ENCODE peak calls at places on chromosomes 12 and 14, in six cellular contexts. D, A, F, E, W and R are unnamed samples.
A peak's percentile ranks its signal among the peaks of the same experiment; 100 is the strongest.

GRCh38 chr12:74337951-74338350 is 199.7 kb upstream of the ATXN7L3B start:
- DNase-seq in D (no peak), A (peak; percentile 5), F (no peak), E (peak; percentile 76), W (no peak), R (no peak)

GRCh38 chr12:121278450-121279375 is 17.8 kb downstream of the CAMKK2 start:
- DNase-seq in D (no peak), A (peak; percentile 96), F (no peak), E (no peak), W (no peak), R (peak; percentile 80)

GRCh38 chr12:81300454-81300853 is 222.6 kb downstream of the ACSS3 start:
- DNase-seq in D (no peak), A (peak; percentile 1), F (no peak), E (no peak), W (no peak), R (no peak)

GRCh38 chr12:1174659-1175058 is 183.6 kb downstream of the ERC1 start:
- DNase-seq in D (no peak), A (no peak), F (no peak), E (no peak), W (no peak), R (no peak)

GRCh38 chr12:77189463-77189862 is 124.1 kb upstream of the E2F7 start:
- DNase-seq in D (no peak), A (peak; percentile 87), F (no peak), E (no peak), W (no peak), R (no peak)

GRCh38 chr14:90384543-90384911 is 12.3 kb upstream of the CALM1 start:
- DNase-seq in D (no peak), A (peak; percentile 70), F (peak; percentile 45), E (no peak), W (no peak), R (no peak)

GRCh38 chr14:21121106-21121505 is 20.2 kb downstream of the TMEM253 start:
- DNase-seq in D (no peak), A (no peak), F (no peak), E (no peak), W (no peak), R (no peak)

GRCh38 chr14:32576088-32576795 is 247.1 kb downstream of the AKAP6 start:
- DNase-seq in D (peak; percentile 23), A (peak; percentile 83), F (peak; percentile 42), E (peak; percentile 42), W (peak; percentile 48), R (no peak)

GRCh38 chr14:103847954-103848719 is 762 bp upstream of the PPP1R13B start:
- DNase-seq in D (no peak), A (peak; percentile 46), F (no peak), E (no peak), W (peak; percentile 15), R (peak; percentile 87)

GRCh38 chr14:54686871-54687749 is 120.2 kb downstream of the SAMD4A start:
- DNase-seq in D (no peak), A (peak; percentile 67), F (no peak), E (no peak), W (no peak), R (no peak)

GRCh38 chr12:5577741-5578140 is 145.8 kb downstream of the NTF3 start:
- DNase-seq in D (no peak), A (no peak), F (no peak), E (no peak), W (no peak), R (no peak)

GRCh38 chr12:92574046-92574783 is 128.6 kb upstream of the PLEKHG7 start:
- DNase-seq in D (peak; percentile 20), A (peak; percentile 35), F (no peak), E (peak; percentile 27), W (peak; percentile 29), R (no peak)

GRCh38 chr12:89709994-89710872 is 1.6 kb upstream of the ATP2B1 start:
- DNase-seq in D (peak; percentile 13), A (peak; percentile 74), F (no peak), E (no peak), W (no peak), R (peak; percentile 93)

GRCh38 chr12:89708793-89709156 is at the start of gene ATP2B1:
- DNase-seq in D (peak; percentile 74), A (peak; percentile 95), F (peak; percentile 77), E (peak; percentile 47), W (peak; percentile 89), R (peak; percentile 97)

GRCh38 chr12:89709157-89709993 is 737 bp upstream of the ATP2B1 start:
- DNase-seq in D (peak; percentile 97), A (peak; percentile 98), F (peak; percentile 98), E (peak; percentile 97), W (peak; percentile 98), R (peak; percentile 100)

GRCh38 chr12:89707992-89708792 is 446 bp downstream of the ATP2B1 start:
- DNase-seq in D (peak; percentile 13), A (peak; percentile 73), F (peak; percentile 47), E (no peak), W (peak; percentile 57), R (peak; percentile 89)

GRCh38 chr12:89710873-89711179 is 2.2 kb upstream of the ATP2B1 start:
- DNase-seq in D (no peak), A (peak; percentile 22), F (no peak), E (no peak), W (no peak), R (no peak)
- H3K9ac ChIP-seq in D (no peak overlapping the region), A (peak overlapping the region; percentile 95), F (no peak overlapping the region), E (no peak overlapping the region), W (no peak overlapping the region), R (no peak overlapping the region)

DNA sequence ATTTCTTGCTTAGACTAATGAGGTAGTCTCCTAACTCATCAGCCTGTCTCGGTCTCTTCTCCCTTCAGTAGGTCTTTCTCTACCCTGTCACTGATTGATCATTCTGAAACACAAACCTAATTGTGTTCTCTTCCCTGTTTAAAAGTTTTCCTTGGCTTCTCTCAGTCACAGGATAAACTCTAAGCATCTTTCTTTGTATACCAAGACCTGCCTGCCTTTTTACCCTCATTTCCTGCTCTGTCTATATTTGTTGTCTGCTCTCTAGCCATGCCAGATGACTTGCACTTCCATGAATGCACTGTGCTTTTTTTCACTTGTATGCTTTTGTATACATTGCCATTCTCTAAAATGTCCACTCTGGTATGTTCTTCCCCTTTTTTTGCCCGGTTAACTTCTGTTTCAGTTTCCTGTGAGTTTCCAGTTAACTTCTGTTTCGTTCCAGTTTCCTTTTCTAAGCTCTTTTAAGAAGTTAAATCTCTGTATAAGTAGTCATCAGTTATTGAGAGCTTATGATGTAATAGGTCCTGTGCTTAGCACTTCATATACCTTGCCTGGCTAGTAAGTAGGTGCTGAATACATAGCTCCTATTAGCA is 12.8 kb downstream of the DIP2B start:
- DNase-seq in D (no peak), A (peak; percentile 65), F (no peak), E (no peak), W (no peak), R (no peak)
- H3K9ac ChIP-seq in D (no peak overlapping the region), A (peak overlapping the region; percentile 37), F (no peak overlapping the region), E (no peak overlapping the region), W (no peak overlapping the region), R (no peak overlapping the region)

GRCh38 chr14:102579696-102580551 is 12.5 kb upstream of the RCOR1 start:
- DNase-seq in D (no peak), A (peak; percentile 92), F (no peak), E (no peak), W (no peak), R (no peak)

GRCh38 chr14:102580552-102581110 is 11.8 kb upstream of the RCOR1 start:
- DNase-seq in D (no peak), A (peak; percentile 73), F (no peak), E (no peak), W (no peak), R (no peak)

GRCh38 chr14:102581193-102581592 is 11.3 kb upstream of the RCOR1 start:
- DNase-seq in D (no peak), A (no peak), F (no peak), E (no peak), W (no peak), R (no peak)

GRCh38 chr14:102575479-102576428 is 16.7 kb upstream of the RCOR1 start:
- DNase-seq in D (no peak), A (no peak), F (no peak), E (no peak), W (no peak), R (no peak)

DNA sequence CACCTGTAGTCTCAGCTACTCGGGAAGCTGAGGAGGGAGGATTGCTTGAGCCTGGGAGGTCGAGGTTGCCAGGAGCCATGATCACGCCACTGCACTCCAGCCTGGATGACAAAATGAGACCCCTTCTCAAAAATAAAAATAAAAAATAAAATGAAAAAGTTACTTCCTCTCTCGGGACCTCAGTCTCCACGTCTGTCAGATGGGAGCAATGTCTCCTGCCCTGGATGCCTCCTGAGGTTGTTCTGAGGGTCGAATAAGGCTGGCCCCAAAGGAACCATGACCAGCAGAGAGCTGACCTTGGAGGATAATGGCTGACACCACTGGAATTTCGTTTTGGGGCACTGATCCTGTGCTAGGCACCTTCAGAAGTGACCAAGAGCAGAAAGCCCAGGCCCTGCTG is 13.6 kb upstream of the RCOR1 start:
- DNase-seq in D (no peak), A (no peak), F (no peak), E (no peak), W (no peak), R (no peak)
- H3K9ac ChIP-seq in D (no peak overlapping the region), A (no peak overlapping the region), F (no peak overlapping the region), E (no peak overlapping the region), W (no peak overlapping the region), R (no peak overlapping the region)

GRCh38 chr12:46770501-46771183 is 55.2 kb downstream of the SLC38A4 start:
- DNase-seq in D (no peak), A (peak; percentile 55), F (no peak), E (no peak), W (no peak), R (no peak)
- H3K9ac ChIP-seq in D (no peak overlapping the region), A (peak overlapping the region; percentile 40), F (no peak overlapping the region), E (no peak overlapping the region), W (no peak overlapping the region), R (no peak overlapping the region)

GRCh38 chr12:57895337-57896138 is 45.8 kb upstream of the ATP23 start:
- DNase-seq in D (no peak), A (peak; percentile 51), F (no peak), E (no peak), W (no peak), R (no peak)

GRCh38 chr12:57896437-57897201 is 44.7 kb upstream of the ATP23 start:
- DNase-seq in D (peak; percentile 43), A (peak; percentile 77), F (no peak), E (no peak), W (no peak), R (peak; percentile 95)

GRCh38 chr12:57897296-57897974 is 43.9 kb upstream of the ATP23 start:
- DNase-seq in D (no peak), A (no peak), F (no peak), E (no peak), W (no peak), R (no peak)

GRCh38 chr12:57894577-57895292 is 46.6 kb upstream of the ATP23 start:
- DNase-seq in D (no peak), A (peak; percentile 29), F (no peak), E (no peak), W (no peak), R (no peak)

DNA sequence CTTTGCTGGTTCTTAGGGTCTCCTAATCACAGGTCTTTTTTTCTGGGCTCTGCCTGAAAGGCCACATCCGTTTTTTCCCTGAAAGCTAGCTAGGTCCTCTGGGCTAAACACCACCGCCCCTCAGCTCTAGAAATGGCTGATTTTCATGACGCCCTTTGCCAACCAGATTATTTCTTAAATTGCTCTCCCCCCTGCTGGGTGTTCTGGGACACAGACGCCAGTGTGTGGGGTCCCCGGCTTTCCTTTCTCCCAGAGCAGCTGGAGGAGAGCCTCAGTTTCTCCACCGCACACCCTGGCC is 45.3 kb upstream of the ATP23 start:
- DNase-seq in D (no peak), A (peak; percentile 57), F (no peak), E (no peak), W (no peak), R (no peak)
- H3K9ac ChIP-seq in D (peak overlapping the region; percentile 57), A (peak overlapping the region; percentile 86), F (no peak overlapping the region), E (no peak overlapping the region), W (no peak overlapping the region), R (peak overlapping the region; percentile 70)